ENCODE peak calls at places on chromosomes 13 and 19, in eight cellular contexts. C is Right ventricle myocardium superior; L is Karpas-422; H is activated naive CD8-positive, alpha-beta T cell treated with anti-CD3 and anti-CD28 coated beads for 36 hours; W is right lobe of liver; G is GM03348; A is psoas muscle; E is immature natural killer cell. U is an unnamed sample.
A peak's percentile ranks its signal among the peaks of the same experiment; 100 is the strongest.

GRCh38 chr13:108920137-108920536 is 290.7 kb downstream of the MYO16 start:
- DNase-seq in A (no peak), L (no peak), G (no peak), H (no peak), W (no peak), E (no peak), C (no peak), U (no peak)

GRCh38 chr13:72430923-72431322 is 296.5 kb downstream of the MZT1 start:
- DNase-seq in C (no peak), L (no peak), A (no peak), W (no peak), G (no peak), E (no peak), H (no peak), U (no peak)

GRCh38 chr13:51823351-51823750 is 19.4 kb upstream of the DHRS12 start:
- DNase-seq in L (no peak), W (no peak), H (no peak), A (no peak), E (no peak), G (no peak), C (no peak), U (no peak)

GRCh38 chr13:20990910-20991525 is 70.4 kb downstream of the LATS2 start:
- DNase-seq in L (no peak), C (no peak), G (no peak), W (no peak), H (no peak), A (no peak), E (no peak), U (no peak)

GRCh38 chr19:36061367-36061766 is 6.7 kb downstream of the WDR62 start:
- DNase-seq in G (no peak), H (no peak), A (no peak), E (no peak), C (no peak), L (peak; percentile 55), W (no peak), U (no peak)

GRCh38 chr19:47994209-47994802 is at the start of gene ELSPBP1:
- DNase-seq in H (no peak), A (no peak), G (no peak), C (no peak), L (no peak), E (no peak), W (no peak), U (no peak)

GRCh38 chr19:28737021-28737525 is 475.9 kb downstream of the UQCRFS1 start:
- DNase-seq in A (no peak), G (peak; percentile 68), L (peak; percentile 74), E (peak; percentile 44), H (no peak), W (no peak), C (no peak), U (no peak)

GRCh38 chr19:50221087-50221486 is 17.7 kb downstream of the MYH14 start:
- DNase-seq in C (no peak), H (no peak), G (no peak), E (no peak), W (no peak), L (no peak), A (no peak), U (no peak)

GRCh38 chr19:16045171-16045570 is 31.1 kb upstream of the TPM4 start:
- DNase-seq in C (no peak), H (no peak), L (no peak), G (no peak), E (no peak), W (no peak), A (no peak), U (no peak)

GRCh38 chr13:108463365-108463764 is 166.0 kb upstream of the MYO16 start:
- DNase-seq in H (no peak), G (peak; percentile 67), W (no peak), L (no peak), C (no peak), A (no peak), E (no peak), U (no peak)

GRCh38 chr13:35858665-35859064 is 272.5 kb downstream of the DCLK1 start:
- DNase-seq in G (no peak), L (no peak), C (no peak), H (no peak), W (no peak), E (no peak), A (no peak), U (no peak)

GRCh38 chr19:13797870-13798269 is 2.6 kb downstream of the ZSWIM4 start:
- DNase-seq in E (no peak), H (no peak), L (no peak), A (peak; percentile 43), C (no peak), W (no peak), G (peak; percentile 40), U (peak; percentile 36)

GRCh38 chr13:21022694-21023325 is 38.6 kb downstream of the LATS2 start:
- DNase-seq in A (no peak), C (no peak), W (no peak), G (no peak), L (no peak), H (no peak), E (no peak), U (no peak)

GRCh38 chr19:3665681-3666544 is 34.4 kb downstream of the PIP5K1C start:
- DNase-seq in H (peak; percentile 70), A (peak; percentile 71), E (peak; percentile 80), C (peak; percentile 83), L (peak; percentile 76), G (peak; percentile 91), W (peak; percentile 68), U (peak; percentile 48)

GRCh38 chr19:39314016-39314728 is 6.5 kb downstream of the LRFN1 start:
- DNase-seq in H (no peak), W (no peak), E (no peak), G (no peak), L (no peak), A (no peak), C (no peak), U (no peak)

GRCh38 chr13:40381935-40382764 is 284.3 kb downstream of the FOXO1 start:
- DNase-seq in L (no peak), E (no peak), H (no peak), C (peak; percentile 56), W (no peak), A (no peak), G (no peak), U (no peak)

GRCh38 chr13:74868044-74868443 is 613.9 kb downstream of the TBC1D4 start:
- DNase-seq in H (no peak), A (no peak), E (no peak), L (no peak), G (peak; percentile 16), W (no peak), C (no peak), U (no peak)

GRCh38 chr13:80040219-80040976 is 300.5 kb downstream of the SPRY2 start:
- DNase-seq in L (no peak), W (no peak), G (peak; percentile 62), H (no peak), A (no peak), C (no peak), E (no peak), U (no peak)